ENCODE peak calls at places on chromosomes 3 and 15, in four cellular contexts. One of them, this sample, is unnamed.

GRCh38 chr15:56960116-56960515 is 41.7 kb downstream of the TCF12 start:
- DNase-seq in H1: no peak
- DNase-seq in HepG2: no peak
- DNase-seq in IMR-90: no peak
- DNase-seq in this sample: no peak

GRCh38 chr15:81013396-81013929 is 12.7 kb downstream of the TLNRD1 start:
- DNase-seq in IMR-90: no peak
- DNase-seq in H1: no peak
- DNase-seq in HepG2: no peak
- DNase-seq in this sample: no peak

GRCh38 chr3:55588120-55588765 is 101.1 kb upstream of the WNT5A start:
- DNase-seq in HepG2: no peak
- DNase-seq in H1: no peak
- DNase-seq in IMR-90: no peak
- DNase-seq in this sample: no peak

GRCh38 chr3:18740631-18741583 is 315.8 kb upstream of the SATB1 start:
- DNase-seq in IMR-90: no peak
- DNase-seq in HepG2: no peak
- DNase-seq in H1: no peak
- DNase-seq in this sample: no peak

GRCh38 chr3:141945726-141946125 is 69.3 kb downstream of the ATP1B3 start:
- DNase-seq in HepG2: no peak
- DNase-seq in H1: peak; percentile 53
- DNase-seq in IMR-90: no peak
- DNase-seq in this sample: no peak

GRCh38 chr3:46925585-46925934 is 48.0 kb downstream of the PTH1R start:
- DNase-seq in IMR-90: no peak
- DNase-seq in HepG2: no peak
- DNase-seq in H1: no peak
- DNase-seq in this sample: no peak

GRCh38 chr3:542030-542429 is 345.5 kb downstream of the CHL1 start:
- DNase-seq in H1: no peak
- DNase-seq in HepG2: no peak
- DNase-seq in IMR-90: no peak
- DNase-seq in this sample: no peak

GRCh38 chr3:197858133-197858532 is 67.1 kb downstream of the LRCH3 start:
- DNase-seq in H1: no peak
- DNase-seq in IMR-90: no peak
- DNase-seq in HepG2: no peak
- DNase-seq in this sample: no peak

GRCh38 chr15:58396181-58396580 is 35.6 kb upstream of the LIPC start:
- DNase-seq in IMR-90: peak; percentile 97
- DNase-seq in HepG2: no peak
- DNase-seq in H1: no peak
- DNase-seq in this sample: no peak

GRCh38 chr3:30315452-30315851 is 290.9 kb upstream of the TGFBR2 start:
- DNase-seq in HepG2: no peak
- DNase-seq in IMR-90: peak; percentile 44
- DNase-seq in H1: no peak
- DNase-seq in this sample: no peak

GRCh38 chr3:33543600-33543999 is 103.4 kb upstream of the UBP1 start:
- DNase-seq in IMR-90: no peak
- DNase-seq in HepG2: no peak
- DNase-seq in H1: no peak
- DNase-seq in this sample: no peak

GRCh38 chr3:143135150-143135549 is 15.6 kb downstream of the CHST2 start:
- DNase-seq in IMR-90: peak; percentile 95
- DNase-seq in H1: no peak
- DNase-seq in HepG2: no peak
- DNase-seq in this sample: no peak

GRCh38 chr3:100605358-100605757 is 4.0 kb upstream of the ADGRG7 start:
- DNase-seq in IMR-90: no peak
- DNase-seq in H1: no peak
- DNase-seq in HepG2: no peak
- DNase-seq in this sample: no peak

GRCh38 chr15:97955040-97955439 is 5.5 kb upstream of the ARRDC4 start:
- DNase-seq in H1: no peak
- DNase-seq in HepG2: no peak
- DNase-seq in IMR-90: no peak
- DNase-seq in this sample: no peak

GRCh38 chr15:99057697-99058420 is 47.0 kb upstream of the SYNM start:
- DNase-seq in HepG2: no peak
- DNase-seq in IMR-90: no peak
- DNase-seq in H1: peak; percentile 42
- DNase-seq in this sample: no peak

GRCh38 chr3:130729154-130729553 is 17.5 kb downstream of the PIK3R4 start:
- DNase-seq in HepG2: no peak
- DNase-seq in IMR-90: no peak
- DNase-seq in H1: no peak
- DNase-seq in this sample: no peak

GRCh38 chr3:65758438-65758837 is 280.3 kb downstream of the MAGI1 start:
- DNase-seq in HepG2: no peak
- DNase-seq in H1: no peak
- DNase-seq in IMR-90: no peak
- DNase-seq in this sample: no peak

GRCh38 chr3:45118615-45119062 is 27.5 kb downstream of the CDCP1 start:
- DNase-seq in H1: no peak
- DNase-seq in IMR-90: no peak
- DNase-seq in HepG2: no peak
- DNase-seq in this sample: no peak

GRCh38 chr3:133249490-133249889 is 150.4 kb upstream of the BFSP2 start:
- DNase-seq in HepG2: no peak
- DNase-seq in IMR-90: no peak
- DNase-seq in H1: no peak
- DNase-seq in this sample: no peak

GRCh38 chr3:108728934-108729333 is 28.3 kb downstream of the RETNLB start:
- DNase-seq in HepG2: no peak
- DNase-seq in H1: no peak
- DNase-seq in IMR-90: no peak
- DNase-seq in this sample: no peak

GRCh38 chr3:162183440-162183839 is 686.8 kb downstream of the OTOL1 start:
- DNase-seq in HepG2: no peak
- DNase-seq in IMR-90: no peak
- DNase-seq in H1: no peak
- DNase-seq in this sample: no peak

GRCh38 chr3:49098429-49098828 is 4.6 kb upstream of the QRICH1 start:
- DNase-seq in HepG2: no peak
- DNase-seq in IMR-90: peak; percentile 34
- DNase-seq in H1: no peak
- DNase-seq in this sample: peak; percentile 60

GRCh38 chr15:62773369-62774165 is 269.0 kb upstream of the TPM1 start:
- DNase-seq in IMR-90: no peak
- DNase-seq in H1: no peak
- DNase-seq in HepG2: no peak
- DNase-seq in this sample: no peak

GRCh38 chr15:29403778-29404177 is 134.2 kb upstream of the NSMCE3 start:
- DNase-seq in HepG2: peak; percentile 24
- DNase-seq in IMR-90: no peak
- DNase-seq in H1: peak; percentile 75
- DNase-seq in this sample: no peak

GRCh38 chr3:102083971-102084370 is 234.7 kb downstream of the NFKBIZ start:
- DNase-seq in H1: no peak
- DNase-seq in HepG2: no peak
- DNase-seq in IMR-90: peak; percentile 77
- DNase-seq in this sample: no peak

GRCh38 chr3:107810195-107811071 is 280.4 kb downstream of the CD47 start:
- DNase-seq in HepG2: peak; percentile 67
- DNase-seq in H1: no peak
- DNase-seq in IMR-90: peak; percentile 9
- DNase-seq in this sample: no peak

GRCh38 chr3:150687613-150688012 is 16.1 kb downstream of the ERICH6 start:
- DNase-seq in HepG2: no peak
- DNase-seq in H1: no peak
- DNase-seq in IMR-90: no peak
- DNase-seq in this sample: peak; percentile 33

GRCh38 chr3:183244219-183244618 is 8.8 kb upstream of the B3GNT5 start:
- DNase-seq in H1: no peak
- DNase-seq in IMR-90: no peak
- DNase-seq in HepG2: no peak
- DNase-seq in this sample: no peak

GRCh38 chr3:119034256-119035013 is at the start of gene IGSF11:
- DNase-seq in HepG2: peak; percentile 9
- DNase-seq in H1: peak; percentile 86
- DNase-seq in IMR-90: peak; percentile 20
- DNase-seq in this sample: no peak

GRCh38 chr3:54853573-54854404 is 74.1 kb downstream of the LRTM1 start:
- DNase-seq in IMR-90: peak; percentile 74
- DNase-seq in H1: peak; percentile 93
- DNase-seq in HepG2: peak; percentile 18
- DNase-seq in this sample: peak; percentile 65

GRCh38 chr3:75305901-75306300 is 358.2 kb upstream of the FRG2C start:
- DNase-seq in H1: no peak
- DNase-seq in IMR-90: no peak
- DNase-seq in HepG2: no peak
- DNase-seq in this sample: no peak

GRCh38 chr15:52383100-52383588 is 87.5 kb upstream of the MYO5C start:
- DNase-seq in HepG2: no peak
- DNase-seq in H1: no peak
- DNase-seq in IMR-90: peak; percentile 45
- DNase-seq in this sample: no peak

GRCh38 chr3:71589132-71589531 is 5.6 kb upstream of the FOXP1 start:
- DNase-seq in HepG2: no peak
- DNase-seq in H1: no peak
- DNase-seq in IMR-90: no peak
- DNase-seq in this sample: no peak

GRCh38 chr3:7368597-7368996 is 507.7 kb downstream of the GRM7 start:
- DNase-seq in HepG2: no peak
- DNase-seq in H1: no peak
- DNase-seq in IMR-90: no peak
- DNase-seq in this sample: no peak

GRCh38 chr15:78055923-78056713 is 21.4 kb downstream of the TBC1D2B start:
- DNase-seq in HepG2: peak; percentile 67
- DNase-seq in H1: no peak
- DNase-seq in IMR-90: no peak
- DNase-seq in this sample: no peak

GRCh38 chr3:192930585-192930984 is 12.9 kb upstream of the MB21D2 start:
- DNase-seq in HepG2: no peak
- DNase-seq in H1: no peak
- DNase-seq in IMR-90: no peak
- DNase-seq in this sample: no peak

GRCh38 chr3:156614642-156615511 is 59.5 kb upstream of the TIPARP start:
- DNase-seq in H1: no peak
- DNase-seq in HepG2: no peak
- DNase-seq in IMR-90: peak; percentile 27
- DNase-seq in this sample: no peak

GRCh38 chr15:101431301-101431700 is 58.2 kb downstream of the PCSK6 start:
- DNase-seq in H1: peak; percentile 32
- DNase-seq in IMR-90: no peak
- DNase-seq in HepG2: no peak
- DNase-seq in this sample: no peak

GRCh38 chr3:159751754-159752153 is 236.9 kb upstream of the IL12A start:
- DNase-seq in HepG2: no peak
- DNase-seq in IMR-90: no peak
- DNase-seq in H1: no peak
- DNase-seq in this sample: no peak
- TF ChIP-seq MAFK in HepG2: no peak
- TF ChIP-seq MAFK in IMR-90: no peak
- TF ChIP-seq MAFK in H1: no peak
- TF ChIP-seq MAFK in this sample: no peak

GRCh38 chr3:117346878-117347277 is 637.3 kb downstream of the TUSC7 start:
- DNase-seq in HepG2: no peak
- DNase-seq in H1: no peak
- DNase-seq in IMR-90: no peak
- DNase-seq in this sample: no peak
- H3K9ac ChIP-seq in HepG2: no peak overlapping the region
- H3K9ac ChIP-seq in H1: no peak overlapping the region
- H3K9ac ChIP-seq in IMR-90: no peak overlapping the region
- H3K9ac ChIP-seq in this sample: no peak overlapping the region

GRCh38 chr3:185559706-185560090 is 7.3 kb upstream of the LIPH start:
- DNase-seq in HepG2: no peak
- DNase-seq in IMR-90: no peak
- DNase-seq in H1: peak; percentile 29
- DNase-seq in this sample: no peak

GRCh38 chr3:185558395-185558794 is 6.0 kb upstream of the LIPH start:
- DNase-seq in IMR-90: no peak
- DNase-seq in HepG2: peak; percentile 33
- DNase-seq in H1: no peak
- DNase-seq in this sample: peak; percentile 67

GRCh38 chr3:185560676-185561075 is 8.3 kb upstream of the LIPH start:
- DNase-seq in H1: no peak
- DNase-seq in IMR-90: no peak
- DNase-seq in HepG2: no peak
- DNase-seq in this sample: no peak

GRCh38 chr3:185561958-185562357 is 9.6 kb upstream of the LIPH start:
- DNase-seq in H1: peak; percentile 30
- DNase-seq in IMR-90: no peak
- DNase-seq in HepG2: no peak
- DNase-seq in this sample: no peak

DNA sequence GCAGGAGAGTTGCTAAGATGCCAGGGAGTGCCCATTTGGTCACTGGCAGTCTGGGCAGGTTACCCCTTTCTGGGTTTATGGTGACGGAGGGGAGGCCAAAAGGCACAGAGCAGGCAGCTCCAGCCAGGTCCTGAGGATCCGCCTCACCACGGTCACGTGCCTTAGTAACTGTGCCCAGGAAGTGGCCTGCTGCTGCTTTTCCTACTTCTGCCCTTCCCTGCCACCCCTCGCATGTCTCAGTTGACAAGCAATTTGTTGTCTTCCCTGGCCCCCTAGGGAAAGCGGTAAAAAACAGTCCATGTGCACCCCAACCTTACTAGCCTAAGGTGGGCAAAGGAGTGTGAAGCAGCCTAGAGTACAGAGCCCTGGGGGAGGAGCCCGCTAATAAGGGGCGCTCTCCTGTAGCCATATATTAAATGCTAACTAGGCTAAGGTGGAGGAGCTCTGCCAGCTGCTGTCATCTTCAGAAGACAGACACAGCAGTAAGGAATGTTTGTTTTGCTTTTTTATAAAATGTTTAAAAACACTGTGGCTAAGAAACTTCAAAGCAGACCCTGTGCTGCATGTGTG is 9.1 kb upstream of the LIPH start:
- DNase-seq in HepG2: no peak
- DNase-seq in H1: no peak
- DNase-seq in IMR-90: no peak
- DNase-seq in this sample: no peak
- TF ChIP-seq MAFK in HepG2: no peak
- TF ChIP-seq MAFK in H1: no peak
- TF ChIP-seq MAFK in IMR-90: no peak
- TF ChIP-seq MAFK in this sample: no peak

DNA sequence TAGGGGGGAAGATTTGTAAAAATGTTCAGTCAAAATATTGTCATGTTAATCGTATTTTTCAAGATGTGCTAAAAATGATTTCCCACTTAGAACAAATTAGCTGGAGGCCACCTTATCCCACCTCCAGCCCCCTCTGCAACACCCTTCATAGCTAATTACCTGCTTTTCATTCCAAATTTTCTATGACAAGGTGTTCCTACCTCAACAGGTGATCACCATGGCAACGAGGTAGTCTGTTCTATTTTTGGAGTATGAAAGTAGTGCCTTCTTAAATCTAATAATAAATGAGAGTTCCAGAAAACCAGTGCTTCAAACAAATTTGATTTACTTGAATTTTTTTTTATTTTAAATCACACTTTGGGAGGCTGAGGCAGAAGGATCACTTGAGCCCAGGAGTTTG is 149.8 kb downstream of the FNDC3B start:
- DNase-seq in HepG2: no peak
- DNase-seq in H1: no peak
- DNase-seq in IMR-90: no peak
- DNase-seq in this sample: no peak
- H3K9ac ChIP-seq in HepG2: no peak overlapping the region
- H3K9ac ChIP-seq in H1: no peak overlapping the region
- H3K9ac ChIP-seq in IMR-90: no peak overlapping the region
- H3K9ac ChIP-seq in this sample: no peak overlapping the region